ENCODE peak calls at places on chromosomes 13 and 19, in six cellular contexts. Y, K, B, N, T and H are unnamed samples.

GRCh38 chr13:48216204-48216711 is 16.7 kb upstream of the ITM2B start:
- DNase-seq in T (no peak), B (no peak), N (peak; percentile 37), K (no peak), Y (no peak), H (no peak)

GRCh38 chr13:40438999-40439797 is 227.2 kb downstream of the FOXO1 start:
- DNase-seq in N (peak; percentile 75), K (no peak), Y (peak; percentile 86), B (peak; percentile 56), T (no peak), H (no peak)

GRCh38 chr13:103568314-103568713 is 502.1 kb upstream of the SLC10A2 start:
- DNase-seq in N (no peak), K (no peak), T (no peak), B (no peak), Y (no peak), H (no peak)

GRCh38 chr19:56727731-56728130 is 56.2 kb upstream of the ZNF835 start:
- DNase-seq in K (no peak), Y (no peak), N (no peak), B (no peak), T (no peak), H (no peak)

GRCh38 chr13:27170521-27171243 is 929 bp downstream of the USP12 start:
- DNase-seq in K (no peak), B (no peak), Y (peak; percentile 57), N (peak; percentile 87), T (peak; percentile 84), H (peak; percentile 67)

GRCh38 chr19:19033426-19034203 is at the start of the genes ARMC6 and SUGP2:
- DNase-seq in B (peak; percentile 86), T (peak; percentile 96), N (peak; percentile 93), Y (peak; percentile 78), K (peak; percentile 84), H (peak; percentile 94)

GRCh38 chr13:20526664-20527063 is 1.0 kb upstream of the CRYL1 start:
- DNase-seq in Y (no peak), B (peak; percentile 23), N (peak; percentile 48), K (peak; percentile 19), T (no peak), H (peak; percentile 18)

GRCh38 chr13:113654175-113654560 is 3.8 kb downstream of the ATP4B start:
- DNase-seq in B (no peak), T (no peak), Y (no peak), K (no peak), N (no peak), H (no peak)

GRCh38 chr19:7386769-7387168 is 38.0 kb downstream of the ARHGEF18 start:
- DNase-seq in K (no peak), B (no peak), Y (no peak), T (no peak), N (no peak), H (no peak)

GRCh38 chr19:45809643-45810159 is 5.4 kb downstream of the RSPH6A start:
- DNase-seq in Y (no peak), B (peak; percentile 77), T (no peak), N (peak; percentile 58), K (peak; percentile 83), H (peak; percentile 81)
- H2AFZ ChIP-seq in Y (no peak overlapping the region), B (no peak overlapping the region), T (no peak overlapping the region), N (peak overlapping the region; percentile 47), K (peak overlapping the region; percentile 29), H (no peak overlapping the region)

GRCh38 chr19:2973229-2973628 is 4.1 kb upstream of the TLE6 start:
- DNase-seq in Y (no peak), T (no peak), B (no peak), N (no peak), K (no peak), H (no peak)

GRCh38 chr19:2967972-2968371 is 9.4 kb upstream of the TLE6 start:
- DNase-seq in Y (no peak), T (no peak), N (no peak), B (no peak), K (no peak), H (no peak)

GRCh38 chr19:2964874-2965273 is 12.5 kb upstream of the TLE6 start:
- DNase-seq in Y (no peak), K (no peak), N (no peak), B (no peak), T (no peak), H (no peak)

GRCh38 chr19:2970201-2970838 is 7.0 kb upstream of the TLE6 start:
- DNase-seq in T (no peak), B (peak; percentile 71), N (peak; percentile 50), K (no peak), Y (peak; percentile 96), H (no peak)

DNA sequence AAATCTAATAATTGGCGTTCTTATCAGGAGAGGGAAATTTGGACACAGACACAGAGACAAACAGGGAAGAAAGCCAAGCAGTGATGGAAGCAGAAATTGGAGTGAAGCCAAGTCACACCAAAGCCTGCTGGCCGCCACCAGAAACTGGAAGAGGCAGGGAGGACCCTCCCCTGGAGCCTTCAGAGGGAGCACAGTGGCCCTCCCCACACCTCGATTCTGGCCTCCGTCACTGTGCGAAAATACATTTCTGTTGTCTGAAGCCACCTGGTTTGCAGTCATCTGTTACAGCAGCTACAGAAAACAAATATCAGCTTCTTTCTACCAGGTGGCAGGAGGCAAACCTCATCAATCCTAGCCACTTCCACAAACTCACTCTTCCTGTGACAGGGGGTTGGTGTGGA is 8.3 kb upstream of the TLE6 start:
- DNase-seq in K (no peak), B (peak; percentile 65), N (peak; percentile 44), T (no peak), Y (no peak), H (peak; percentile 39)
- H3K9ac ChIP-seq in K (no peak overlapping the region), B (no peak overlapping the region), N (no peak overlapping the region), T (no peak overlapping the region), Y (no peak overlapping the region), H (no peak overlapping the region)

GRCh38 chr19:6058411-6059201 is 51.7 kb downstream of the RFX2 start:
- DNase-seq in K (no peak), N (no peak), Y (no peak), T (no peak), B (no peak), H (no peak)
- H3K4me1 ChIP-seq in K (peaks cover 16% of the 10 kb centered on the region), N (peaks cover 35% of the 10 kb centered on the region), Y (peaks cover 27% of the 10 kb centered on the region), T (no peaks in the 10 kb centered on the region), B (peaks cover 21% of the 10 kb centered on the region), H (peaks cover 21% of the 10 kb centered on the region)

GRCh38 chr19:6357995-6358394 is 3.3 kb upstream of the CLPP start:
- DNase-seq in K (no peak), T (no peak), N (no peak), B (no peak), Y (peak; percentile 87), H (no peak)
- H2AFZ ChIP-seq in K (peak overlapping the region; percentile 32), T (peak overlapping the region; percentile 72), N (no peak overlapping the region), B (no peak overlapping the region), Y (no peak overlapping the region), H (no peak overlapping the region)

DNA sequence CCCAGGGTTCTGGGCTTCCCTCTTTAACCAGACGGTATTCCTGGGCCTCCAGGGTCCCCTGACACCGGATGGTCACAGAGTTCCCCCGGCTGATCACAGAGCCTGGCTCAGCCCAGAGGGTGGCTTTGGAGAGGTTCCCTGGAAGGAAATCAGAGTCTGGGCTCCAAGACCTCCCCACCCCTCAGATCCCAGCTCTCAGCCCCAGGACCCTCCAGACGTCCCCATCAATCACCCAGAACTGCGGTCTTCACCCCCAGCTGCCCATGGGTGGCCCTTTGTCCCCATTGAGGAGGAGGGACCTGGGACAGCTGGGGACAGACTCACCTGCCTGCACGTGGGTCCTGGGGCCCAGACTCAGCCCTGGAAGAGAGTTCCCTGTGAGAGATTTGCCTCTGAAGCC is 955 bp downstream of the LILRA5 start:
- DNase-seq in N (no peak), K (no peak), Y (no peak), B (no peak), T (no peak), H (no peak)
- H3K9ac ChIP-seq in N (no peak overlapping the region), K (no peak overlapping the region), Y (no peak overlapping the region), B (no peak overlapping the region), T (no peak overlapping the region), H (no peak overlapping the region)

GRCh38 chr19:50362656-50363424 is 2.6 kb downstream of the NAPSA start:
- DNase-seq in N (no peak), B (no peak), T (no peak), K (no peak), Y (no peak), H (no peak)
- H3K4me1 ChIP-seq in N (no peaks in the 10 kb centered on the region), B (no peaks in the 10 kb centered on the region), T (peaks cover 3% of the 10 kb centered on the region), K (no peaks in the 10 kb centered on the region), Y (no peaks in the 10 kb centered on the region), H (peaks cover 21% of the 10 kb centered on the region)

GRCh38 chr13:53411443-53411842 is 382.8 kb downstream of the OLFM4 start:
- DNase-seq in B (no peak), N (no peak), T (peak; percentile 63), Y (no peak), K (no peak), H (no peak)
- H2AFZ ChIP-seq in B (no peak overlapping the region), N (no peak overlapping the region), T (no peak overlapping the region), Y (no peak overlapping the region), K (no peak overlapping the region), H (no peak overlapping the region)